ENCODE peak calls at places on chromosomes 3 and 15, in nine cellular contexts. One of them, this sample, is unnamed.
A peak's percentile ranks its signal among the peaks of the same experiment; 100 is the strongest.

GRCh38 chr3:58175098-58175428 is 35.7 kb downstream of the DNASE1L3 start:
- DNase-seq in tibial nerve: no peak
- DNase-seq in RPMI8226: no peak
- DNase-seq in mammary epithelial cell: no peak
- DNase-seq in WTC11: no peak
- DNase-seq in SK-MEL-5: no peak
- DNase-seq in Calu3: no peak
- DNase-seq in fibroblast of lung: no peak
- DNase-seq in neural crest cell: no peak
- DNase-seq in this sample: no peak

GRCh38 chr15:40685376-40685775 is 9.6 kb upstream of the RAD51 start:
- DNase-seq in tibial nerve: no peak
- DNase-seq in RPMI8226: no peak
- DNase-seq in mammary epithelial cell: no peak
- DNase-seq in WTC11: no peak
- DNase-seq in SK-MEL-5: no peak
- DNase-seq in Calu3: no peak
- DNase-seq in fibroblast of lung: no peak
- DNase-seq in neural crest cell: no peak
- DNase-seq in this sample: no peak

GRCh38 chr3:131903988-131904415 is 130.8 kb downstream of the CPNE4 start:
- DNase-seq in tibial nerve: no peak
- DNase-seq in RPMI8226: no peak
- DNase-seq in mammary epithelial cell: peak; percentile 73
- DNase-seq in WTC11: no peak
- DNase-seq in SK-MEL-5: no peak
- DNase-seq in Calu3: peak; percentile 62
- DNase-seq in fibroblast of lung: peak; percentile 99
- DNase-seq in neural crest cell: no peak
- DNase-seq in this sample: no peak

GRCh38 chr3:40109641-40110490 is 199.6 kb upstream of the EIF1B start:
- DNase-seq in tibial nerve: no peak
- DNase-seq in RPMI8226: no peak
- DNase-seq in mammary epithelial cell: peak; percentile 20
- DNase-seq in WTC11: peak; percentile 53
- DNase-seq in SK-MEL-5: peak; percentile 91
- DNase-seq in Calu3: no peak
- DNase-seq in fibroblast of lung: no peak
- DNase-seq in neural crest cell: no peak
- DNase-seq in this sample: no peak

GRCh38 chr15:42239528-42240245 is 31.6 kb upstream of the VPS39 start:
- DNase-seq in tibial nerve: no peak
- DNase-seq in RPMI8226: no peak
- DNase-seq in mammary epithelial cell: no peak
- DNase-seq in WTC11: no peak
- DNase-seq in SK-MEL-5: no peak
- DNase-seq in Calu3: no peak
- DNase-seq in fibroblast of lung: peak; percentile 2
- DNase-seq in neural crest cell: no peak
- DNase-seq in this sample: no peak

GRCh38 chr3:188950006-188950405 is 221.8 kb upstream of the TPRG1 start:
- DNase-seq in tibial nerve: no peak
- DNase-seq in RPMI8226: no peak
- DNase-seq in mammary epithelial cell: no peak
- DNase-seq in WTC11: no peak
- DNase-seq in SK-MEL-5: no peak
- DNase-seq in Calu3: no peak
- DNase-seq in fibroblast of lung: no peak
- DNase-seq in neural crest cell: no peak
- DNase-seq in this sample: no peak

GRCh38 chr15:58070801-58071418 is 5.4 kb upstream of the ALDH1A2 start:
- DNase-seq in tibial nerve: peak; percentile 19
- DNase-seq in RPMI8226: peak; percentile 56
- DNase-seq in mammary epithelial cell: peak; percentile 37
- DNase-seq in WTC11: peak; percentile 69
- DNase-seq in SK-MEL-5: peak; percentile 75
- DNase-seq in Calu3: peak; percentile 84
- DNase-seq in fibroblast of lung: peak; percentile 30
- DNase-seq in neural crest cell: peak; percentile 80
- DNase-seq in this sample: no peak

GRCh38 chr15:41873711-41874110 is 20.1 kb downstream of the SPTBN5 start:
- DNase-seq in tibial nerve: no peak
- DNase-seq in RPMI8226: peak; percentile 46
- DNase-seq in mammary epithelial cell: no peak
- DNase-seq in WTC11: no peak
- DNase-seq in SK-MEL-5: no peak
- DNase-seq in Calu3: no peak
- DNase-seq in fibroblast of lung: no peak
- DNase-seq in neural crest cell: no peak
- DNase-seq in this sample: no peak

GRCh38 chr15:99103279-99103678 is 1.6 kb upstream of the SYNM start:
- DNase-seq in tibial nerve: no peak
- DNase-seq in RPMI8226: no peak
- DNase-seq in mammary epithelial cell: no peak
- DNase-seq in WTC11: no peak
- DNase-seq in SK-MEL-5: no peak
- DNase-seq in Calu3: no peak
- DNase-seq in fibroblast of lung: no peak
- DNase-seq in neural crest cell: no peak
- DNase-seq in this sample: no peak

GRCh38 chr3:159266779-159267178 is 464.9 kb downstream of the MFSD1 start:
- DNase-seq in tibial nerve: no peak
- DNase-seq in RPMI8226: peak; percentile 59
- DNase-seq in mammary epithelial cell: peak; percentile 42
- DNase-seq in WTC11: peak; percentile 74
- DNase-seq in SK-MEL-5: peak; percentile 85
- DNase-seq in Calu3: peak; percentile 81
- DNase-seq in fibroblast of lung: no peak
- DNase-seq in neural crest cell: peak; percentile 63
- DNase-seq in this sample: no peak

GRCh38 chr3:74523811-74524210 is 90.6 kb downstream of the CNTN3 start:
- DNase-seq in tibial nerve: no peak
- DNase-seq in RPMI8226: no peak
- DNase-seq in mammary epithelial cell: peak; percentile 76
- DNase-seq in WTC11: no peak
- DNase-seq in SK-MEL-5: no peak
- DNase-seq in Calu3: no peak
- DNase-seq in fibroblast of lung: peak; percentile 11
- DNase-seq in neural crest cell: no peak
- DNase-seq in this sample: no peak

GRCh38 chr15:65310431-65311137 is 6.1 kb downstream of the RNU5B-1 start:
- DNase-seq in tibial nerve: no peak
- DNase-seq in RPMI8226: no peak
- DNase-seq in mammary epithelial cell: no peak
- DNase-seq in WTC11: no peak
- DNase-seq in SK-MEL-5: no peak
- DNase-seq in Calu3: no peak
- DNase-seq in fibroblast of lung: no peak
- DNase-seq in neural crest cell: no peak
- DNase-seq in this sample: no peak

GRCh38 chr15:50873935-50874353 is 34.5 kb upstream of the AP4E1 start:
- DNase-seq in tibial nerve: no peak
- DNase-seq in RPMI8226: no peak
- DNase-seq in mammary epithelial cell: no peak
- DNase-seq in WTC11: no peak
- DNase-seq in SK-MEL-5: no peak
- DNase-seq in Calu3: peak; percentile 43
- DNase-seq in fibroblast of lung: no peak
- DNase-seq in neural crest cell: no peak
- DNase-seq in this sample: no peak

GRCh38 chr3:44114142-44114541 is 127.5 kb upstream of the TOPAZ1 start:
- DNase-seq in tibial nerve: no peak
- DNase-seq in RPMI8226: peak; percentile 44
- DNase-seq in mammary epithelial cell: no peak
- DNase-seq in WTC11: peak; percentile 86
- DNase-seq in SK-MEL-5: peak; percentile 71
- DNase-seq in Calu3: peak; percentile 49
- DNase-seq in fibroblast of lung: peak; percentile 13
- DNase-seq in neural crest cell: peak; percentile 46
- DNase-seq in this sample: no peak